ENCODE peak calls at places on chromosome 1, in six cellular contexts. One of them, this sample, is unnamed.

GRCh38 chr1:234743866-234744581 is 134.0 kb upstream of the IRF2BP2 start:
- DNase-seq in cardiac fibroblast: no peak
- DNase-seq in left ventricle myocardium inferior: no peak
- DNase-seq in AG10803: no peak
- DNase-seq in PC-3: no peak
- DNase-seq in ovary: peak
- DNase-seq in this sample: no peak

GRCh38 chr1:63274979-63275378 is 47.4 kb upstream of the FOXD3 start:
- DNase-seq in cardiac fibroblast: no peak
- DNase-seq in left ventricle myocardium inferior: no peak
- DNase-seq in AG10803: no peak
- DNase-seq in PC-3: no peak
- DNase-seq in ovary: no peak
- DNase-seq in this sample: no peak

GRCh38 chr1:36323636-36324321 is at the start of gene EVA1B:
- DNase-seq in cardiac fibroblast: peak
- DNase-seq in left ventricle myocardium inferior: peak
- DNase-seq in AG10803: peak
- DNase-seq in PC-3: peak
- DNase-seq in ovary: peak
- DNase-seq in this sample: peak

GRCh38 chr1:40546957-40547356 is 15.5 kb downstream of the ZNF684 start:
- DNase-seq in cardiac fibroblast: no peak
- DNase-seq in left ventricle myocardium inferior: no peak
- DNase-seq in AG10803: no peak
- DNase-seq in PC-3: no peak
- DNase-seq in ovary: no peak
- DNase-seq in this sample: no peak

GRCh38 chr1:77540501-77541161 is 141.8 kb downstream of the ZZZ3 start:
- DNase-seq in cardiac fibroblast: peak
- DNase-seq in left ventricle myocardium inferior: no peak
- DNase-seq in AG10803: peak
- DNase-seq in PC-3: peak
- DNase-seq in ovary: no peak
- DNase-seq in this sample: peak

GRCh38 chr1:200233393-200233792 is 176.4 kb downstream of the ZNF281 start:
- DNase-seq in cardiac fibroblast: peak
- DNase-seq in left ventricle myocardium inferior: no peak
- DNase-seq in AG10803: peak
- DNase-seq in PC-3: peak
- DNase-seq in ovary: no peak
- DNase-seq in this sample: no peak

GRCh38 chr1:116855220-116855619 is 54.5 kb upstream of the PTGFRN start:
- DNase-seq in cardiac fibroblast: no peak
- DNase-seq in left ventricle myocardium inferior: peak
- DNase-seq in AG10803: peak
- DNase-seq in PC-3: no peak
- DNase-seq in ovary: peak
- DNase-seq in this sample: no peak

GRCh38 chr1:37514350-37515184 is at the start of gene MEAF6:
- DNase-seq in cardiac fibroblast: peak
- DNase-seq in left ventricle myocardium inferior: peak
- DNase-seq in AG10803: peak
- DNase-seq in PC-3: peak
- DNase-seq in ovary: peak
- DNase-seq in this sample: peak

GRCh38 chr1:62613890-62614289 is 16.6 kb downstream of the ANGPTL3 start:
- DNase-seq in cardiac fibroblast: peak
- DNase-seq in left ventricle myocardium inferior: no peak
- DNase-seq in AG10803: peak
- DNase-seq in PC-3: peak
- DNase-seq in ovary: no peak
- DNase-seq in this sample: no peak

GRCh38 chr1:37574834-37575479 is 18.2 kb downstream of the DNALI1 start:
- DNase-seq in cardiac fibroblast: peak
- DNase-seq in left ventricle myocardium inferior: no peak
- DNase-seq in AG10803: peak
- DNase-seq in PC-3: peak
- DNase-seq in ovary: no peak
- DNase-seq in this sample: no peak

GRCh38 chr1:236663934-236664333 is 22.4 kb upstream of the ACTN2 start:
- DNase-seq in cardiac fibroblast: no peak
- DNase-seq in left ventricle myocardium inferior: no peak
- DNase-seq in AG10803: no peak
- DNase-seq in PC-3: no peak
- DNase-seq in ovary: no peak
- DNase-seq in this sample: no peak

GRCh38 chr1:153460551-153460950 is at the start of gene S100A7:
- DNase-seq in cardiac fibroblast: no peak
- DNase-seq in left ventricle myocardium inferior: no peak
- DNase-seq in AG10803: no peak
- DNase-seq in PC-3: no peak
- DNase-seq in ovary: no peak
- DNase-seq in this sample: no peak

GRCh38 chr1:226223786-226224244 is 351 bp downstream of the MIXL1 start:
- DNase-seq in cardiac fibroblast: no peak
- DNase-seq in left ventricle myocardium inferior: no peak
- DNase-seq in AG10803: no peak
- DNase-seq in PC-3: no peak
- DNase-seq in ovary: no peak
- DNase-seq in this sample: no peak

GRCh38 chr1:223860051-223860559 is 14.4 kb upstream of the TP53BP2 start:
- DNase-seq in cardiac fibroblast: no peak
- DNase-seq in left ventricle myocardium inferior: no peak
- DNase-seq in AG10803: no peak
- DNase-seq in PC-3: peak
- DNase-seq in ovary: no peak
- DNase-seq in this sample: no peak

DNA sequence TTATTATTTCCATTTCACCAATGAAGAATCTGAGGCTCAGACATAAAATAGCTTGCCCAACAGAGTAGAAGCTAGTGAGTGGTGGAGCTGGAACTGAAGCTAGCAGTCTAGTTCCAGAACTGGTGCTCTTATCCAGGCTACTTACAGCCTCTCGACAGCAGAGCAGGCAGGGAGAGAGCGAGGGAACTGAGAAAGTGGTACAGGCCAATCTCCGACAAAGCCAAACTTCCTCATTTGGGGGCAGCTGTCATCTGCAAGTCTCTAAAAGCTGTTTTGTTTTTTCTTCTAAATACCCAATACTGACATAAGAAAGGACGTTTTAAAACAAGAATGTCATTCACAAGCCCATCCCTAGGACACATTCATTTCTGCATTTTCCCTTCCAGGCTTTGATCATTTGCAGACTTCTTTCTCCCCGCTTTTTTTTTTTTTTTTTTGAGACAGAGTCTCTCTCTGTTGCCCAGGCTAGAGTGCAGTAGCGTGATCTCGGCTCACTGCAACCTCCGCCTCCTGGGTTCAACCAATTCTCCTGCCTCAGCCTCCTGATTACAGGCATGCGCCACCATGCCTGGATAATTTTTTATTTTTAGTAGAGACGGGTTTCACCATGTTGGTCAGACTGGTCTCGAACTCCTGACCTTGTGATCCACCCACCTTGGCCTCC is 20.0 kb downstream of the YIPF1 start:
- DNase-seq in cardiac fibroblast: no peak
- DNase-seq in left ventricle myocardium inferior: no peak
- DNase-seq in AG10803: no peak
- DNase-seq in PC-3: no peak
- DNase-seq in ovary: no peak
- DNase-seq in this sample: peak
- H3K4me3 ChIP-seq in cardiac fibroblast: no peak
- H3K4me3 ChIP-seq in left ventricle myocardium inferior: no peak
- H3K4me3 ChIP-seq in AG10803: no peak
- H3K4me3 ChIP-seq in PC-3: no peak
- H3K4me3 ChIP-seq in ovary: no peak
- H3K4me3 ChIP-seq in this sample: no peak

DNA sequence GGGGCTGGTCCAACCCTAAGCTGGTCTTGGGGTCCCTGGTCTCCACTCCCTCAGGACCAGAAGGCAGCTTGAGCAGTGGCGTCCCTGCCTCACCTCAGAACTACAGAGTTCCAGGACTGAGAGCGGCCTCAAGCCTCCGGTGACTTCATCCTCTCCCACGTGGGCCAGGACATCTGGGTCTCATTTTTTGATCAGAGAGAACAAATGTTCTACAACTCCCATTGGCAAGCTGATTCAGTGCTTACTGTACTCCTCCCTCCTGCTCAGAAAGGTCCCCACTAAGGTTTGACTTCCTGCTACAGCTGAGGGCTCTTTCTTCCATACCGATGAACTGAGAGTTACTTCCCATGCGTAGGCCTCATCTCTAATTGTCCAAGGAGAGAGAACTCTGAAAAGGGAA is 78.5 kb downstream of the PLXNA2 start:
- DNase-seq in cardiac fibroblast: peak
- DNase-seq in left ventricle myocardium inferior: no peak
- DNase-seq in AG10803: peak
- DNase-seq in PC-3: no peak
- DNase-seq in ovary: no peak
- DNase-seq in this sample: no peak
- TF ChIP-seq CTCF in cardiac fibroblast: no peak
- TF ChIP-seq CTCF in left ventricle myocardium inferior: no peak
- TF ChIP-seq CTCF in AG10803: no peak
- TF ChIP-seq CTCF in PC-3: no peak
- TF ChIP-seq CTCF in ovary: no peak
- TF ChIP-seq CTCF in this sample: no peak

GRCh38 chr1:222413436-222413835 is 134.5 kb downstream of the HHIPL2 start:
- DNase-seq in cardiac fibroblast: no peak
- DNase-seq in left ventricle myocardium inferior: no peak
- DNase-seq in AG10803: peak
- DNase-seq in PC-3: no peak
- DNase-seq in ovary: no peak
- DNase-seq in this sample: no peak

GRCh38 chr1:222416001-222416791 is 131.7 kb downstream of the HHIPL2 start:
- DNase-seq in cardiac fibroblast: no peak
- DNase-seq in left ventricle myocardium inferior: no peak
- DNase-seq in AG10803: no peak
- DNase-seq in PC-3: no peak
- DNase-seq in ovary: no peak
- DNase-seq in this sample: no peak

GRCh38 chr1:222420621-222421020 is 127.3 kb downstream of the HHIPL2 start:
- DNase-seq in cardiac fibroblast: no peak
- DNase-seq in left ventricle myocardium inferior: no peak
- DNase-seq in AG10803: no peak
- DNase-seq in PC-3: no peak
- DNase-seq in ovary: no peak
- DNase-seq in this sample: no peak

GRCh38 chr1:222417264-222417663 is 130.6 kb downstream of the HHIPL2 start:
- DNase-seq in cardiac fibroblast: no peak
- DNase-seq in left ventricle myocardium inferior: no peak
- DNase-seq in AG10803: no peak
- DNase-seq in PC-3: no peak
- DNase-seq in ovary: no peak
- DNase-seq in this sample: no peak

DNA sequence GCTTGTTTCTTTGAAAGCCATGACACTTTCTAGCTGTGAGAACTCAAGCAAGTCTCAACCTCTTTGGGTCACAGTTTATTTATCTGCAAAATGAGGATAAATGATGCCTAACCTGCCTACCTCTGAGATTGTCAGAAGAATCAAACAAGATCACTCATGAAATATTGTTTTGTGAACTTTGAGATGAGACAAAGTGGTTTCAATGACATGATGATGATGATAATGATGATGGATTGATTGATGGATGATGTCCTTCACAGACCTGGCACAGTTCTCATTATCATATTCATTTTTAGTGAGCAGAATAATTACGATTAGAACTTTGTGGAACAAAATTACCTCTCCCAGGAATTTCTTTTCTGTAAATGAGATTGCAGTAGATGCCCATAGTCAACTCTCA is 129.2 kb downstream of the HHIPL2 start:
- DNase-seq in cardiac fibroblast: no peak
- DNase-seq in left ventricle myocardium inferior: no peak
- DNase-seq in AG10803: no peak
- DNase-seq in PC-3: no peak
- DNase-seq in ovary: no peak
- DNase-seq in this sample: no peak
- H3K4me3 ChIP-seq in cardiac fibroblast: no peak
- H3K4me3 ChIP-seq in left ventricle myocardium inferior: no peak
- H3K4me3 ChIP-seq in AG10803: no peak
- H3K4me3 ChIP-seq in PC-3: no peak
- H3K4me3 ChIP-seq in ovary: no peak
- H3K4me3 ChIP-seq in this sample: no peak

DNA sequence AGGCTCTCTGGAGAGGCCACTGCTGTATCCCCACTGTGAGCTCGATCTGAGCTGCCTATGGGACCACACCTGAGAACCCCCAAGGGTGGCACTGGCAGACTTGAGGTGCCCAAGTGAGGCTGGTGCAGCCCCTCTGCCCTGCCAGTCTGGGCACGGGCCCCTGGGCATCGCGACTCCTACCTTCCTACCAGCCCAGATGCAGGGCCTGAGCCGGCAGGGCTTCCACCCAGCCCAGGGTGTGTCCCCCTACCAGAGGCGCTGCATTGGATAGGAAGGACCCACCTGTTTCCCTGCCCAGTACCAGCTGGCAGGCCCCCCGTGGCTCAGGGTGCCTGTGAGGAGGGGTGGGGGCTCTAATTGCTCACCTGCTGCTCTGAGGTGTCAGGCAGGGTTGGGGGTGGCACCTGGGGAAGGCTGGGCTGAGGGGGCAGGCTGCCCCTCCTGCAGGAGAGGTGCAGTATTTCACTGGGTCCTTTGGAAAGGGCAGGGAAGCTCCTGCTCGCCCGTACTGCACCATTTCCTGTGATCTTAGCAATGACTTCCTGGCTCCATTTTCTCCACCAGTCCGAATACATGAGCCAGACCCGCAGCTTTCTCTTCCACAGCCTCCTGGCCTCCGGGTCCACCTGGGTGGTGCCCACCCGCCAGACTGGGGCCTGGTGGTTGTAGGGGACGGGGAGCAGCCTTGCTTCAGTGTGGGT is 11.8 kb downstream of the TP73 start:
- DNase-seq in cardiac fibroblast: no peak
- DNase-seq in left ventricle myocardium inferior: no peak
- DNase-seq in AG10803: no peak
- DNase-seq in PC-3: no peak
- DNase-seq in ovary: peak
- DNase-seq in this sample: no peak
- TF ChIP-seq CTCF in cardiac fibroblast: no peak
- TF ChIP-seq CTCF in left ventricle myocardium inferior: no peak
- TF ChIP-seq CTCF in AG10803: no peak
- TF ChIP-seq CTCF in PC-3: no peak
- TF ChIP-seq CTCF in ovary: no peak
- TF ChIP-seq CTCF in this sample: no peak

GRCh38 chr1:110647254-110647891 is 27.4 kb downstream of the KCNA3 start:
- DNase-seq in cardiac fibroblast: peak
- DNase-seq in left ventricle myocardium inferior: no peak
- DNase-seq in AG10803: peak
- DNase-seq in PC-3: no peak
- DNase-seq in ovary: no peak
- DNase-seq in this sample: no peak

GRCh38 chr1:110643886-110644285 is 30.9 kb downstream of the KCNA3 start:
- DNase-seq in cardiac fibroblast: no peak
- DNase-seq in left ventricle myocardium inferior: no peak
- DNase-seq in AG10803: no peak
- DNase-seq in PC-3: no peak
- DNase-seq in ovary: no peak
- DNase-seq in this sample: no peak

GRCh38 chr1:110648405-110648804 is 26.3 kb downstream of the KCNA3 start:
- DNase-seq in cardiac fibroblast: no peak
- DNase-seq in left ventricle myocardium inferior: no peak
- DNase-seq in AG10803: no peak
- DNase-seq in PC-3: no peak
- DNase-seq in ovary: no peak
- DNase-seq in this sample: no peak

GRCh38 chr1:110645172-110645571 is 29.6 kb downstream of the KCNA3 start:
- DNase-seq in cardiac fibroblast: no peak
- DNase-seq in left ventricle myocardium inferior: no peak
- DNase-seq in AG10803: no peak
- DNase-seq in PC-3: no peak
- DNase-seq in ovary: no peak
- DNase-seq in this sample: no peak

GRCh38 chr1:110645962-110646735 is 28.6 kb downstream of the KCNA3 start:
- DNase-seq in cardiac fibroblast: peak
- DNase-seq in left ventricle myocardium inferior: no peak
- DNase-seq in AG10803: peak
- DNase-seq in PC-3: peak
- DNase-seq in ovary: no peak
- DNase-seq in this sample: no peak
- H3K4me3 ChIP-seq in cardiac fibroblast: no peak
- H3K4me3 ChIP-seq in left ventricle myocardium inferior: no peak
- H3K4me3 ChIP-seq in AG10803: no peak
- H3K4me3 ChIP-seq in PC-3: no peak
- H3K4me3 ChIP-seq in ovary: no peak
- H3K4me3 ChIP-seq in this sample: no peak